ENCODE peak calls at places on chromosomes 13 and 19, in nine cellular contexts. G is A549, P is WERI-Rb-1, X is IMR-90, N is neural crest cell, I is AG10803, B is AG09309, F is heart right ventricle, A is heart left ventricle. Z is an unnamed sample.

GRCh38 chr19:12896460-12896859 is 5.5 kb downstream of the GCDH start:
- DNase-seq in G (no peak), P (no peak), X (no peak), N (no peak), I (no peak), B (no peak), F (no peak), A (no peak), Z (no peak)

GRCh38 chr19:29445246-29445645 is 80.5 kb upstream of the VSTM2B start:
- DNase-seq in G (no peak), P (no peak), X (no peak), N (no peak), I (no peak), B (no peak), F (no peak), A (no peak), Z (peak)

GRCh38 chr19:20969498-20969897 is 46.4 kb downstream of the ZNF85 start:
- DNase-seq in G (no peak), P (no peak), X (no peak), N (no peak), I (no peak), B (no peak), F (no peak), A (no peak), Z (no peak)

GRCh38 chr13:76790519-76791289 is 95.5 kb downstream of the KCTD12 start:
- DNase-seq in G (no peak), P (no peak), X (no peak), N (no peak), I (peak), B (no peak), F (no peak), A (no peak), Z (no peak)

GRCh38 chr19:612941-613340 is 20.4 kb downstream of the POLRMT start:
- DNase-seq in G (no peak), P (no peak), X (no peak), N (no peak), I (no peak), B (no peak), F (no peak), A (no peak), Z (no peak)

GRCh38 chr13:23020246-23020843 is 160.4 kb upstream of the SGCG start:
- DNase-seq in G (peak), P (peak), X (peak), N (peak), I (peak), B (peak), F (no peak), A (peak), Z (no peak)

GRCh38 chr19:29549105-29550070 is 23.6 kb downstream of the VSTM2B start:
- DNase-seq in G (no peak), P (no peak), X (no peak), N (no peak), I (no peak), B (no peak), F (no peak), A (no peak), Z (no peak)

GRCh38 chr13:72523049-72523448 is 204.4 kb downstream of the MZT1 start:
- DNase-seq in G (no peak), P (no peak), X (no peak), N (no peak), I (no peak), B (no peak), F (no peak), A (no peak), Z (no peak)

GRCh38 chr19:18416778-18417249 is 2.4 kb upstream of the SSBP4 start:
- DNase-seq in G (no peak), P (peak), X (peak), N (peak), I (peak), B (no peak), F (peak), A (peak), Z (peak)

GRCh38 chr19:4051175-4052101 is 15.3 kb downstream of the ZBTB7A start:
- DNase-seq in G (no peak), P (no peak), X (peak), N (no peak), I (peak), B (no peak), F (no peak), A (no peak), Z (no peak)

GRCh38 chr13:83197316-83197715 is 685.0 kb downstream of the SLITRK1 start:
- DNase-seq in G (no peak), P (no peak), X (no peak), N (no peak), I (no peak), B (no peak), F (no peak), A (no peak), Z (no peak)

GRCh38 chr13:40016953-40017660 is 361.6 kb downstream of the COG6 start:
- DNase-seq in G (no peak), P (no peak), X (no peak), N (no peak), I (no peak), B (no peak), F (no peak), A (no peak), Z (no peak)

GRCh38 chr19:33368074-33368864 is 5.2 kb upstream of the CEBPG start:
- DNase-seq in G (no peak), P (no peak), X (peak), N (no peak), I (no peak), B (no peak), F (no peak), A (no peak), Z (no peak)

GRCh38 chr13:105814219-105814901 is 721.1 kb downstream of the EFNB2 start:
- DNase-seq in G (no peak), P (no peak), X (no peak), N (no peak), I (no peak), B (no peak), F (no peak), A (no peak), Z (no peak)

GRCh38 chr13:112132142-112132541 is 65.2 kb downstream of the SOX1 start:
- DNase-seq in G (no peak), P (no peak), X (no peak), N (no peak), I (no peak), B (no peak), F (no peak), A (no peak), Z (no peak)

GRCh38 chr13:113297370-113297871 is 382 bp downstream of the LAMP1 start:
- DNase-seq in G (no peak), P (peak), X (no peak), N (no peak), I (peak), B (no peak), F (no peak), A (no peak), Z (peak)

GRCh38 chr13:30743319-30744055 is 8.1 kb downstream of the ALOX5AP start:
- DNase-seq in G (peak), P (no peak), X (peak), N (no peak), I (peak), B (peak), F (no peak), A (peak), Z (no peak)

GRCh38 chr19:13962738-13963602 is 10.7 kb downstream of the DCAF15 start:
- DNase-seq in G (no peak), P (no peak), X (peak), N (no peak), I (no peak), B (no peak), F (no peak), A (peak), Z (peak)

GRCh38 chr13:112684444-112684843 is 5.4 kb upstream of the ATP11A start:
- DNase-seq in G (no peak), P (no peak), X (no peak), N (no peak), I (no peak), B (no peak), F (no peak), A (no peak), Z (no peak)

GRCh38 chr19:17754634-17755532 is 3.6 kb downstream of the FCHO1 start:
- DNase-seq in G (no peak), P (no peak), X (no peak), N (no peak), I (no peak), B (no peak), F (no peak), A (no peak), Z (no peak)

GRCh38 chr19:10566658-10567410 is 1.0 kb upstream of the KRI1 start:
- DNase-seq in G (no peak), P (no peak), X (no peak), N (no peak), I (no peak), B (no peak), F (no peak), A (peak), Z (no peak)

GRCh38 chr13:77222000-77222690 is 104.7 kb downstream of the MYCBP2 start:
- DNase-seq in G (no peak), P (no peak), X (no peak), N (no peak), I (peak), B (no peak), F (no peak), A (no peak), Z (no peak)

GRCh38 chr19:16660763-16661479 is at the start of gene TMEM38A:
- DNase-seq in G (no peak), P (peak), X (no peak), N (peak), I (no peak), B (no peak), F (peak), A (peak), Z (peak)

GRCh38 chr13:20923272-20923671 is 20.7 kb upstream of the XPO4 start:
- DNase-seq in G (no peak), P (no peak), X (no peak), N (no peak), I (no peak), B (no peak), F (no peak), A (peak), Z (no peak)

GRCh38 chr19:14031719-14032480 is at the start of gene IL27RA:
- DNase-seq in G (peak), P (peak), X (peak), N (peak), I (peak), B (no peak), F (peak), A (peak), Z (no peak)

GRCh38 chr13:75195479-75196111 is 286.4 kb downstream of the TBC1D4 start:
- DNase-seq in G (no peak), P (no peak), X (no peak), N (peak), I (no peak), B (no peak), F (no peak), A (no peak), Z (no peak)

GRCh38 chr19:10339380-10339960 is at the start of gene ICAM3:
- DNase-seq in G (no peak), P (no peak), X (no peak), N (no peak), I (no peak), B (no peak), F (no peak), A (no peak), Z (no peak)

GRCh38 chr19:17846146-17846545 is 1.6 kb downstream of the JAK3 start:
- DNase-seq in G (no peak), P (no peak), X (no peak), N (no peak), I (no peak), B (no peak), F (no peak), A (no peak), Z (no peak)

GRCh38 chr19:36604656-36605100 is 435 bp upstream of the ZNF382 start:
- DNase-seq in G (no peak), P (peak), X (peak), N (peak), I (peak), B (no peak), F (peak), A (peak), Z (no peak)

GRCh38 chr19:57002195-57002601 is 117.6 kb upstream of the USP29 start:
- DNase-seq in G (no peak), P (no peak), X (no peak), N (no peak), I (no peak), B (no peak), F (no peak), A (no peak), Z (no peak)

GRCh38 chr13:40640845-40641458 is 25.5 kb downstream of the FOXO1 start:
- DNase-seq in G (no peak), P (no peak), X (no peak), N (no peak), I (no peak), B (no peak), F (no peak), A (no peak), Z (no peak)

GRCh38 chr13:112885782-112886268 is 83.2 kb upstream of the MCF2L start:
- DNase-seq in G (peak), P (peak), X (peak), N (peak), I (peak), B (peak), F (peak), A (peak), Z (peak)

GRCh38 chr13:80199585-80200292 is 141.2 kb downstream of the SPRY2 start:
- DNase-seq in G (no peak), P (no peak), X (no peak), N (no peak), I (no peak), B (no peak), F (no peak), A (no peak), Z (no peak)

GRCh38 chr19:38949580-38950367 is 19.0 kb downstream of the MRPS12 start:
- DNase-seq in G (no peak), P (no peak), X (peak), N (peak), I (peak), B (no peak), F (peak), A (peak), Z (peak)

GRCh38 chr13:95533545-95534135 is 18.9 kb upstream of the CLDN10 start:
- DNase-seq in G (no peak), P (no peak), X (no peak), N (peak), I (no peak), B (no peak), F (no peak), A (no peak), Z (no peak)

GRCh38 chr13:66532146-66532545 is 698.0 kb downstream of the PCDH9 start:
- DNase-seq in G (no peak), P (no peak), X (peak), N (no peak), I (peak), B (no peak), F (no peak), A (no peak), Z (no peak)

GRCh38 chr13:112903606-112904195 is 65.3 kb upstream of the MCF2L start:
- DNase-seq in G (no peak), P (peak), X (no peak), N (no peak), I (no peak), B (no peak), F (no peak), A (no peak), Z (no peak)

GRCh38 chr13:96762876-96763275 is 231.4 kb downstream of the OXGR1 start:
- DNase-seq in G (no peak), P (no peak), X (no peak), N (no peak), I (no peak), B (no peak), F (no peak), A (no peak), Z (no peak)

GRCh38 chr19:6750062-6750461 is 10.6 kb downstream of the TRIP10 start:
- DNase-seq in G (no peak), P (no peak), X (no peak), N (no peak), I (no peak), B (no peak), F (peak), A (peak), Z (no peak)

GRCh38 chr19:6743714-6744380 is 4.4 kb downstream of the TRIP10 start:
- DNase-seq in G (no peak), P (no peak), X (peak), N (no peak), I (no peak), B (no peak), F (no peak), A (no peak), Z (no peak)

GRCh38 chr19:6744381-6745288 is 5.2 kb downstream of the TRIP10 start:
- DNase-seq in G (peak), P (no peak), X (peak), N (no peak), I (peak), B (no peak), F (peak), A (peak), Z (peak)

GRCh38 chr19:6743071-6743470 is 3.6 kb downstream of the TRIP10 start:
- DNase-seq in G (no peak), P (no peak), X (no peak), N (no peak), I (no peak), B (no peak), F (no peak), A (no peak), Z (no peak)

GRCh38 chr19:6745965-6746364 is 6.5 kb downstream of the TRIP10 start:
- DNase-seq in G (no peak), P (no peak), X (no peak), N (no peak), I (no peak), B (no peak), F (no peak), A (no peak), Z (no peak)
- TF ChIP-seq CTCF in G (no peak), P (no peak), X (no peak), N (no peak), I (no peak), B (no peak), F (no peak), A (no peak), Z (no peak)

GRCh38 chr19:32336259-32337111 is 8.9 kb upstream of the ZNF507 start:
- DNase-seq in G (no peak), P (no peak), X (peak), N (no peak), I (peak), B (no peak), F (no peak), A (peak), Z (no peak)
- TF ChIP-seq CTCF in G (peak), P (no peak), X (peak), N (no peak), I (peak), B (peak), F (no peak), A (no peak), Z (peak)

GRCh38 chr19:2949939-2950285 is 5.1 kb upstream of the ZNF77 start:
- DNase-seq in G (peak), P (peak), X (peak), N (no peak), I (peak), B (no peak), F (no peak), A (peak), Z (no peak)

GRCh38 chr19:2942928-2943640 is 1.7 kb downstream of the ZNF77 start:
- DNase-seq in G (no peak), P (no peak), X (no peak), N (no peak), I (no peak), B (no peak), F (no peak), A (no peak), Z (no peak)

GRCh38 chr19:2944403-2944774 is 382 bp downstream of the ZNF77 start:
- DNase-seq in G (no peak), P (no peak), X (no peak), N (no peak), I (no peak), B (no peak), F (no peak), A (no peak), Z (no peak)

GRCh38 chr19:2945575-2946184 is 909 bp upstream of the ZNF77 start:
- DNase-seq in G (no peak), P (no peak), X (no peak), N (no peak), I (no peak), B (no peak), F (no peak), A (no peak), Z (no peak)

DNA sequence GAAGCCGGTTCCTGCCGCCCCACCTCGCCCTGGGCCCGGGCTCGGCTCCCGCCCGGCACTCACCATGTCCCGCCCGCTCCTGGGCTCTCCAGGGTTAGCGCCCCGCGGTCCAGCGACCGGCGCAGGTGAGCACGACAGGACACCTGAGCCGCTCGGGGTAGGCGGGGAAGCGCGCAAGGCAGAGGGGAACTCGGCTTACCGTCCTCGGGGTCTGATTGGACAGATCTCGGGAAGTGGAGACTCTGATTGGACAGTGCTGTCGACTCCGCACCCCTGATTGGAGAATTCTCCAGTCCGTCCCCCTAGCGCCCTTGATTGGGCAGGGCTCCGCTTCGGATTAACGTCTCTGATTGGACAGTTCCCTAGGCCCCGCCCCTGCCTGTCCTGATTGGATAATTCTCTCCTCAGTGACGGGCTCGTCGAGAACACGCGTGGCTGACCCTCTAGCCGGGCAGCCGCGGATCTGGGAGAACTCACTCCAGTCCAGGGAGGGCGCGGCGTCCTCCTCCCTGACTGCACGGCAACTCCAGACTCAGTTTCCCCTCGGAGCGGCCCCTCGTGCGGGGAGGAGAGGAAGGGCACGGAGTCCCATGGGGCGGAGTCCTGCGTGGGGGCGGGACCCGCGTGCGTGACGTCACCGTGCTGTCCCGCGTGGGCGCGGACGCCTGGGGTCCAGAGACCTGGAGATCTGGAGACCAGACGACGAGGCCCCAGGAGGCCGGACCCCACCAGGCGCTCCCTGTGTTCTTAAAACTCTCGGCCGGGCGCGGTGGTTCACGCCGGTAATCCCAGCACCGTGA is at the start of gene ZNF77:
- DNase-seq in G (peak), P (peak), X (peak), N (peak), I (peak), B (peak), F (peak), A (peak), Z (peak)
- TF ChIP-seq CTCF in G (no peak), P (no peak), X (no peak), N (peak), I (no peak), B (no peak), F (no peak), A (no peak), Z (no peak)

GRCh38 chr13:93765056-93765455 is 538.4 kb downstream of the GPC6 start:
- DNase-seq in G (no peak), P (no peak), X (no peak), N (no peak), I (no peak), B (no peak), F (no peak), A (no peak), Z (no peak)
- TF ChIP-seq CTCF in G (no peak), P (no peak), X (no peak), N (no peak), I (no peak), B (no peak), F (no peak), A (no peak), Z (no peak)